ENCODE peak calls at places on chromosomes 16 and 17, in six cellular contexts. W, I, N, Y, P and F are unnamed samples.

GRCh38 chr17:51487947-51488346 is 227.6 kb downstream of the UTP18 start:
- DNase-seq in N (peak), W (peak), Y (peak), P (no peak), I (no peak), F (no peak)

GRCh38 chr17:48160177-48160967 is 52.8 kb downstream of the SNX11 start:
- DNase-seq in I (no peak), W (no peak), Y (no peak), P (no peak), N (no peak), F (no peak)

GRCh38 chr17:42682400-42683384 is at the start of gene CNTNAP1:
- DNase-seq in N (peak), W (peak), Y (peak), P (peak), I (no peak), F (no peak)

GRCh38 chr17:39547713-39548478 is 59.8 kb downstream of the NEUROD2 start:
- DNase-seq in P (peak), W (peak), N (peak), I (peak), Y (peak), F (peak)

GRCh38 chr17:83055911-83056582 is 23.4 kb upstream of the METRNL start:
- DNase-seq in W (peak), I (peak), N (no peak), P (peak), Y (no peak), F (no peak)

GRCh38 chr16:31477220-31478216 is 5.4 kb upstream of the SLC5A2 start:
- DNase-seq in I (no peak), P (no peak), W (no peak), N (peak), Y (no peak), F (no peak)

GRCh38 chr17:50890675-50891516 is 24.7 kb upstream of the TOB1 start:
- DNase-seq in P (no peak), Y (no peak), N (no peak), I (no peak), W (no peak), F (no peak)

GRCh38 chr17:13351046-13351445 is 250.7 kb downstream of the HS3ST3A1 start:
- DNase-seq in N (no peak), I (no peak), P (peak), Y (no peak), W (peak), F (no peak)

GRCh38 chr16:81678326-81679095 is 100.6 kb upstream of the PLCG2 start:
- DNase-seq in Y (no peak), P (no peak), W (no peak), N (no peak), I (no peak), F (no peak)

GRCh38 chr17:35244345-35245195 is 1.7 kb downstream of the SLFN5 start:
- DNase-seq in Y (peak), W (peak), N (peak), P (peak), I (peak), F (peak)

GRCh38 chr17:41676058-41676419 is 12.6 kb upstream of the EIF1 start:
- DNase-seq in P (no peak), N (no peak), I (no peak), W (no peak), Y (no peak), F (no peak)